ENCODE peak calls at places on chromosomes 5 and 9, in six cellular contexts. B, W, U, S, K and X are unnamed samples. For H3K4me1, the result is how much of the 10 kb centered on the place peaks cover.

GRCh38 chr9:114757984-114758383 is 47.9 kb downstream of the TNFSF15 start:
- DNase-seq in U (no peak), B (no peak), K (no peak), W (no peak), S (no peak), X (no peak)

GRCh38 chr9:109014267-109015025 is 1.1 kb upstream of the CTNNAL1 start:
- DNase-seq in W (no peak), U (no peak), K (no peak), B (no peak), S (no peak), X (peak)

GRCh38 chr5:9545959-9546851 is at the start of gene SEMA5A:
- DNase-seq in W (peak), U (peak), S (peak), B (no peak), K (peak), X (no peak)

GRCh38 chr5:101678494-101679193 is 617.4 kb downstream of the SLCO4C1 start:
- DNase-seq in B (peak), K (no peak), S (peak), W (no peak), U (peak), X (peak)

GRCh38 chr9:136552117-136552685 is 6.4 kb upstream of the NOTCH1 start:
- DNase-seq in K (no peak), S (no peak), U (no peak), B (no peak), W (no peak), X (no peak)

GRCh38 chr5:115733607-115734006 is 82.9 kb downstream of the CDO1 start:
- DNase-seq in K (no peak), S (no peak), W (no peak), U (no peak), B (no peak), X (no peak)

GRCh38 chr9:129331772-129332512 is 153.9 kb upstream of the IER5L start:
- DNase-seq in B (no peak), U (no peak), S (no peak), W (no peak), K (no peak), X (no peak)

GRCh38 chr9:136433043-136433715 is 6.5 kb downstream of the INPP5E start:
- DNase-seq in K (no peak), B (no peak), U (no peak), S (no peak), W (no peak), X (no peak)

GRCh38 chr5:103589416-103590175 is 27.0 kb upstream of the NUDT12 start:
- DNase-seq in U (no peak), K (no peak), S (no peak), W (no peak), B (no peak), X (no peak)

GRCh38 chr5:177476531-177477233 is 3.2 kb upstream of the DBN1 start:
- DNase-seq in S (no peak), U (peak), W (peak), K (peak), B (no peak), X (peak)

GRCh38 chr5:163498886-163499285 is 6.5 kb upstream of the MAT2B start:
- DNase-seq in U (no peak), K (no peak), W (no peak), B (no peak), S (no peak), X (no peak)

GRCh38 chr5:173829826-173830225 is 58.3 kb upstream of the CPEB4 start:
- DNase-seq in B (no peak), S (no peak), W (no peak), K (no peak), U (no peak), X (no peak)

GRCh38 chr5:173832386-173832785 is 55.8 kb upstream of the CPEB4 start:
- DNase-seq in K (no peak), U (no peak), B (no peak), W (no peak), S (no peak), X (no peak)

GRCh38 chr5:173828952-173829351 is 59.2 kb upstream of the CPEB4 start:
- DNase-seq in W (no peak), K (no peak), B (no peak), U (no peak), S (no peak), X (no peak)

GRCh38 chr5:173831196-173831914 is 56.8 kb upstream of the CPEB4 start:
- DNase-seq in B (no peak), K (no peak), W (no peak), U (no peak), S (no peak), X (no peak)

DNA sequence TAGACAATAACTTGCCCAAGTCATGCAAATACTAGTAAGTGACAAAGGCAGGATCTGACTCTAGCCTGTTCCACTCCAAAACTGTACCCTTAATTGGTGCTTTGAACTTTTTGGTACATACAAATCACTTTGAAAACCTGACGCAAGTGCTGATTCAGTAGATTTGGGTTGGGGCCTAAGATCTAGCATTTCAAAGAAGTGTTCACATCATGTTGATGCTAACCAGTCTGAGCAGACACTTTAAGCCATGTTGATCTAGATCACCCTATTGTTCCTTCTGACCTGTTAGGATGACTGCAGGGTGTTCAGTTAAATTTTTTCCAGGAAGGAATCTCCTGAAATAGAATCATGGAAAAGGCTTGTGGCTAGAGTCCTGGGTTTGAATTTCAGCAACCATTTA is 57.7 kb upstream of the CPEB4 start:
- DNase-seq in K (no peak), U (no peak), W (no peak), S (no peak), B (no peak), X (no peak)
- H3K4me1 ChIP-seq in K (under half), U (under half), W (under half), S (under half), B (under half), X (under half)

GRCh38 chr5:78601622-78602314 is 46.8 kb downstream of the LHFPL2 start:
- DNase-seq in U (no peak), W (no peak), K (no peak), B (no peak), S (no peak), X (no peak)
- H3K4me3 ChIP-seq in U (no peak), W (no peak), K (no peak), B (no peak), S (no peak), X (no peak)

GRCh38 chr5:140557965-140558364 is 692 bp upstream of the SRA1 start:
- DNase-seq in W (no peak), U (no peak), B (no peak), S (no peak), K (no peak), X (no peak)

GRCh38 chr5:140560227-140560626 is 3.0 kb upstream of the SRA1 start:
- DNase-seq in B (no peak), U (no peak), S (no peak), W (no peak), K (no peak), X (no peak)

GRCh38 chr5:140556438-140556837 is 835 bp downstream of the SRA1 start:
- DNase-seq in U (no peak), K (no peak), W (no peak), B (no peak), S (no peak), X (peak)

GRCh38 chr5:140557136-140557805 is at the start of gene SRA1:
- DNase-seq in W (peak), B (peak), K (peak), S (peak), U (peak), X (peak)

DNA sequence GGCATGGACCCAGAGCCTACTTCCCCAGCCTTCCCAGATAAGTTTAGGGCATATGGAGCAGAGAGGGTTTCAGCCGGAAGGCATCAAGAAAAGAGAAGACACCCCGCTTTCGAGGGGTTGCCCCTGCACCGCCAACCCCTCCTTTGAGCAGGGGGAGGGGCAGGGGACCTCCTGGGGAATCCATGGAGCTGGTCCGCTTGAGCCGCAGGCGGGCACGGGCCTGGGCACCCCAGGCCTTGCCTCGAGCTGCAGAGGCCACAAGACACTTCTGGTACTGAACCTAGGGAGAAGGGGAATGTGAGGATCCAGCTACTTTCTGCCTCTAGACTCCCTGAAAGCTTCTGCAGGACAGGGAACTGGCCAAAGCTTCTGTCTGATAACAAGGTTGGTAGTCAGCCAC is 1.3 kb upstream of the SRA1 start:
- DNase-seq in S (no peak), B (no peak), W (no peak), U (no peak), K (no peak), X (no peak)
- H3K4me1 ChIP-seq in S (half or more), B (under half), W (under half), U (half or more), K (under half), X (under half)

GRCh38 chr9:38705917-38706316 is 14.0 kb downstream of the FAM240B start:
- DNase-seq in S (no peak), U (no peak), B (no peak), K (no peak), W (no peak), X (no peak)

GRCh38 chr9:38707885-38708640 is 11.9 kb downstream of the FAM240B start:
- DNase-seq in S (no peak), K (no peak), B (no peak), W (no peak), U (no peak), X (no peak)

GRCh38 chr9:38706493-38706892 is 13.4 kb downstream of the FAM240B start:
- DNase-seq in S (no peak), W (no peak), K (no peak), U (no peak), B (no peak), X (no peak)

GRCh38 chr9:38713426-38713825 is 6.5 kb downstream of the FAM240B start:
- DNase-seq in K (no peak), W (no peak), U (no peak), S (no peak), B (no peak), X (no peak)

GRCh38 chr9:38708759-38709158 is 11.2 kb downstream of the FAM240B start:
- DNase-seq in U (no peak), K (no peak), W (no peak), S (no peak), B (no peak), X (no peak)
- H3K4me3 ChIP-seq in U (no peak), K (no peak), W (no peak), S (no peak), B (no peak), X (no peak)

GRCh38 chr5:67354051-67354450 is 157.5 kb upstream of the CD180 start:
- DNase-seq in B (no peak), S (no peak), W (no peak), U (no peak), K (no peak), X (no peak)
- H3K4me1 ChIP-seq in B (under half), S (under half), W (under half), U (under half), K (under half), X (under half)